ENCODE peak calls at places on chromosomes 5 and 9, in six cellular contexts. W is neural progenitor cell, K is hepatocyte, Z is PC-9, L is GM23248, T is astrocyte. J is an unnamed sample. For H3K9me3, the result is how much of the 10 kb centered on the place peaks cover.

GRCh38 chr5:89147026-89147425 is 264.0 kb upstream of the MEF2C start:
- DNase-seq in W (no peak), K (no peak), Z (no peak), L (peak), T (peak), J (no peak)

GRCh38 chr5:141521244-141521781 is 32.4 kb downstream of the PCDHGC5 start:
- DNase-seq in W (peak), K (peak), Z (peak), L (peak), T (peak), J (peak)

GRCh38 chr9:72773570-72773969 is 179.3 kb downstream of the ALDH1A1 start:
- DNase-seq in W (no peak), K (no peak), Z (no peak), L (no peak), T (peak), J (no peak)

GRCh38 chr5:137572042-137572695 is 73.0 kb upstream of the SPOCK1 start:
- DNase-seq in W (no peak), K (no peak), Z (no peak), L (peak), T (peak), J (no peak)

GRCh38 chr9:35341585-35341984 is 148.3 kb upstream of the RUSC2 start:
- DNase-seq in W (no peak), K (peak), Z (no peak), L (peak), T (peak), J (peak)

GRCh38 chr5:154729613-154730012 is 25.6 kb upstream of the LARP1 start:
- DNase-seq in W (no peak), K (no peak), Z (no peak), L (no peak), T (no peak), J (peak)

GRCh38 chr5:67673618-67674017 is 477.0 kb upstream of the CD180 start:
- DNase-seq in W (no peak), K (no peak), Z (no peak), L (no peak), T (no peak), J (no peak)

GRCh38 chr5:103216137-103216536 is 42.4 kb upstream of the MACIR start:
- DNase-seq in W (no peak), K (no peak), Z (no peak), L (no peak), T (no peak), J (no peak)

GRCh38 chr9:91187965-91188344 is 173.8 kb downstream of the AUH start:
- DNase-seq in W (no peak), K (no peak), Z (no peak), L (peak), T (peak), J (no peak)

GRCh38 chr5:172365948-172366608 is 82.5 kb upstream of the UBTD2 start:
- DNase-seq in W (no peak), K (no peak), Z (no peak), L (no peak), T (no peak), J (no peak)

GRCh38 chr9:38106488-38106887 is 37.5 kb upstream of the SHB start:
- DNase-seq in W (no peak), K (no peak), Z (peak), L (no peak), T (no peak), J (no peak)

GRCh38 chr9:32378993-32379729 is 5.3 kb upstream of the ACO1 start:
- DNase-seq in W (peak), K (peak), Z (peak), L (peak), T (peak), J (peak)

GRCh38 chr5:94749048-94749447 is 130.6 kb downstream of the SLF1 start:
- DNase-seq in W (no peak), K (no peak), Z (no peak), L (no peak), T (no peak), J (no peak)

GRCh38 chr5:149174847-149175234 is 33.5 kb downstream of the ABLIM3 start:
- DNase-seq in W (no peak), K (no peak), Z (no peak), L (peak), T (no peak), J (no peak)

GRCh38 chr5:95953026-95953425 is 8.6 kb downstream of the ELL2 start:
- DNase-seq in W (no peak), K (no peak), Z (no peak), L (peak), T (no peak), J (no peak)

GRCh38 chr9:14249527-14249926 is 64.4 kb downstream of the NFIB start:
- DNase-seq in W (no peak), K (no peak), Z (no peak), L (no peak), T (no peak), J (no peak)

DNA sequence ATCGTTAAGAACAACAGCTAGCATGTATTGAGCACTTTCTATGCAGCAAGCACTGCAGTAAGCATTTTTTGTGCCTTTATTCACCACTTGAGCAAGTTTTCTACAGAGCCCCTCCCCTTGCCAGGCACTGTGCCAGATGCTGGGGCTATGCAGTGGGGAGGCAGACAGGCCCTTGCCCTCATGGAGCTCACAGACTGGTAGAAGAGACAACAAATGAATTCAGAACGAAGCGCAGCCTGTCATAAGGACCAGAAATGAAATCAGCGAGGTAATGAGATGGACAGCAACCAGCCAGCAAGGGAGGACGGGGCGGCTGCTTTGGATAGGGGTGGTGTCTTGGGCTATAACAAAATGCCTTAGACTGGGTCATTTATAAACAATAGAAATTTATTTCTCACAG is 68.8 kb downstream of the C9orf50 start:
- DNase-seq in W (no peak), K (no peak), Z (no peak), L (peak), T (no peak), J (peak)
- H3K27ac ChIP-seq in W (no peak), K (no peak), Z (no peak), L (no peak), T (no peak), J (no peak)

GRCh38 chr9:97850746-97851449 is 2.1 kb upstream of the FOXE1 start:
- DNase-seq in W (no peak), K (no peak), Z (no peak), L (no peak), T (no peak), J (no peak)
- TF ChIP-seq EZH2 in W (peak), K (no peak), Z (no peak), L (peak), T (no peak), J (peak)

GRCh38 chr5:84272776-84273516 is 111.7 kb downstream of the EDIL3 start:
- DNase-seq in W (peak), K (no peak), Z (no peak), L (no peak), T (no peak), J (no peak)
- H3K9me3 ChIP-seq in W (under half), K (under half), Z (under half), L (under half), T (under half), J (under half)

DNA sequence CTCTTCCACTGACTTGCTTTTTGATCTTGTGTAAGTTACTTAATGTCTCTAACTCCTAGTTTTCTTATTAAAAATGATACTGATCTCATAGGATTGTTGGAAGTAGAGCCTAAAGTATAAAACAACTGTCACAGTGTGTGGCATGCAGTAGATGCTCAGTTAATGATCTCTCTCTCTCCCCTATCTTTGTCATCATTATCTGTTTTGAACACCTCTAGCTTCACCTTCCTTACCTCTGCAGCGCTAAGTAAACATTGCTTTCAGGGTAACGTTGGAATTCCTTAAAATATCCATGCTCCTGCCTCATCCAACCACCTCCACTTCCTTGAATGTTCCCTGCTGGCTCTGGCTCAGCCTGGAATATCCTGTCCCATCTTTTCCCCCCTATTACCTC is 110.4 kb downstream of the RGS3 start:
- DNase-seq in W (no peak), K (no peak), Z (no peak), L (no peak), T (no peak), J (no peak)
- H3K27ac ChIP-seq in W (no peak), K (no peak), Z (no peak), L (peak), T (no peak), J (no peak)

GRCh38 chr9:2018162-2018643 is 3.1 kb downstream of the SMARCA2 start:
- DNase-seq in W (no peak), K (no peak), Z (no peak), L (no peak), T (no peak), J (no peak)

GRCh38 chr9:2016411-2017208 is 1.5 kb downstream of the SMARCA2 start:
- DNase-seq in W (peak), K (peak), Z (no peak), L (peak), T (peak), J (peak)

GRCh38 chr9:2017209-2017458 is 2.0 kb downstream of the SMARCA2 start:
- DNase-seq in W (peak), K (no peak), Z (no peak), L (no peak), T (no peak), J (peak)

GRCh38 chr9:2018764-2019548 is 3.8 kb downstream of the SMARCA2 start:
- DNase-seq in W (peak), K (no peak), Z (no peak), L (peak), T (no peak), J (no peak)

DNA sequence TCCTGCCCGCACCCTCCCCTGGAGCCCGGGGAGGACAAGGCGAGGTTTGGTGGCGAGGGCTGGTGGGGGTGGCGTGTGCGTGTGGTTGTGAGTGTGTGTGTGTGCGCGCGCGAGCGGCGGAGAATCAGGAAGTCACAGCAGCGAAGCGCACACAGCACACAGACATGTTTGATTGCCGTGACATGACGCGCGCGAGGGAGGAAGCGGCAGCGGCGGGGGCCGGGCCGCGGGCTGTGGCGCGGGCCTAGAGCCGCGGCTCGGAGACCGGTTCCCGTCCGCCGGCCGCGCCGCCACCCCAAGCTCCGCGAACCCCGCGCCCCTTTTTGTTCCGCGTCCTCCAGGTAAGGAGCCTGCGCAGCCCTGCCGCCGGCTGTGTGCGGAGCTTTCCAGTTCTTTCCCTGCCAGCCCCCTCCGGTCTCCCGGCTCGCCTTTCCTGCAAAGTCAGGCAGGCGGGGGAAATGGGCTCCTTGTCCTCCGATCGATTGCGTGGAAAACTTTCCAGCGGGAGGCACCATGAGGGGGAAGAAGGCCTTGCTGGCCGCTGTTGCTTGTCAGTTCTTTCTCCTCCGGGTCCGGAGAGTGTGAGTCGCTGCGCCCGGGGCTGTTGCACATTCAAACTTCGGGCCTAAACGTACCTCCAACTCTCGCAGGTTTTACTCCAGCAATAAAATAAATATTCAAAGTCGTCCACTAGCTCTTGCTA is 2.5 kb downstream of the SMARCA2 start:
- DNase-seq in W (peak), K (peak), Z (peak), L (peak), T (peak), J (peak)
- TF ChIP-seq EZH2 in W (peak), K (no peak), Z (no peak), L (no peak), T (no peak), J (no peak)

GRCh38 chr9:82419827-82420486 is 431.4 kb downstream of the SPATA31D1 start:
- DNase-seq in W (no peak), K (peak), Z (no peak), L (no peak), T (no peak), J (no peak)

GRCh38 chr9:82423700-82424099 is 435.1 kb downstream of the SPATA31D1 start:
- DNase-seq in W (no peak), K (peak), Z (no peak), L (no peak), T (no peak), J (no peak)

GRCh38 chr9:82421498-82421897 is 432.9 kb downstream of the SPATA31D1 start:
- DNase-seq in W (no peak), K (no peak), Z (no peak), L (no peak), T (no peak), J (no peak)

DNA sequence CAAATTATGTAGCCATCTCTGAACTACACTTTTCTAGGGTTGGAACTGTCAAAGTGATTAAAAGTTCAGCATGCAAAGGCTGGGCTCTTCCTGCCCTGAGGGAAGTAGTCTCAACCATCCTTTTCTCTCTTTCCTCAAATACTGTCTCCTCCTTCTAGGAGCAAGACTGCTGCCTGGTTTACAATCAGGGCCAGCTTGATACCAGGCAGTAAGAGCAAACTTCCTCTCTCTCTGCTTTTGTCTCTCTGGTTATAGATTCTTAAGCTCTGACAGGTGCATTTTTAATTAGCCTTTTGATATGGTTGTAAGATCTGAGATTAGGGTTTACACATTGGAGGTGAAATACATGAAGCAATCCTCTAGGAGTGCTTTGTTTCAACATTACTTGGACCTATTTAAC is 436.0 kb downstream of the SPATA31D1 start:
- DNase-seq in W (no peak), K (no peak), Z (no peak), L (no peak), T (no peak), J (no peak)
- H3K9me3 ChIP-seq in W (under half), K (under half), Z (under half), L (under half), T (under half), J (under half)

J was measured in A673.